ENCODE peak calls at places on chromosomes 2 and 18, in seven cellular contexts. One of them, this sample, is unnamed.

GRCh38 chr2:164967781-164968228 is 12.5 kb upstream of the SLC38A11 start:
- DNase-seq in astrocyte of the spinal cord: peak; percentile 97
- DNase-seq in Daoy: peak; percentile 81
- DNase-seq in thoracic aorta: no peak
- DNase-seq in GM04503: peak; percentile 59
- DNase-seq in D721Med: no peak
- DNase-seq in fibroblast of gingiva: peak; percentile 25
- DNase-seq in this sample: peak; percentile 96

GRCh38 chr2:137435176-137435575 is 529.1 kb upstream of the HNMT start:
- DNase-seq in astrocyte of the spinal cord: no peak
- DNase-seq in Daoy: no peak
- DNase-seq in thoracic aorta: no peak
- DNase-seq in GM04503: peak; percentile 4
- DNase-seq in D721Med: no peak
- DNase-seq in fibroblast of gingiva: peak; percentile 90
- DNase-seq in this sample: peak; percentile 10

GRCh38 chr2:228426502-228427216 is 245.2 kb upstream of the SPHKAP start:
- DNase-seq in astrocyte of the spinal cord: no peak
- DNase-seq in Daoy: no peak
- DNase-seq in thoracic aorta: no peak
- DNase-seq in GM04503: no peak
- DNase-seq in D721Med: no peak
- DNase-seq in fibroblast of gingiva: peak; percentile 76
- DNase-seq in this sample: no peak

GRCh38 chr2:72289283-72289682 is 141.6 kb upstream of the CYP26B1 start:
- DNase-seq in astrocyte of the spinal cord: peak; percentile 11
- DNase-seq in Daoy: no peak
- DNase-seq in thoracic aorta: no peak
- DNase-seq in GM04503: peak; percentile 27
- DNase-seq in D721Med: no peak
- DNase-seq in fibroblast of gingiva: peak; percentile 53
- DNase-seq in this sample: no peak

GRCh38 chr18:22428672-22429071 is 11.0 kb upstream of the CTAGE1 start:
- DNase-seq in astrocyte of the spinal cord: no peak
- DNase-seq in Daoy: no peak
- DNase-seq in thoracic aorta: no peak
- DNase-seq in GM04503: no peak
- DNase-seq in D721Med: no peak
- DNase-seq in fibroblast of gingiva: no peak
- DNase-seq in this sample: no peak

GRCh38 chr2:69535739-69536374 is 98.6 kb upstream of the NFU1 start:
- DNase-seq in astrocyte of the spinal cord: no peak
- DNase-seq in Daoy: no peak
- DNase-seq in thoracic aorta: no peak
- DNase-seq in GM04503: no peak
- DNase-seq in D721Med: no peak
- DNase-seq in fibroblast of gingiva: no peak
- DNase-seq in this sample: no peak

GRCh38 chr2:238351315-238351714 is 31.0 kb downstream of the TRAF3IP1 start:
- DNase-seq in astrocyte of the spinal cord: no peak
- DNase-seq in Daoy: no peak
- DNase-seq in thoracic aorta: no peak
- DNase-seq in GM04503: no peak
- DNase-seq in D721Med: no peak
- DNase-seq in fibroblast of gingiva: no peak
- DNase-seq in this sample: no peak

GRCh38 chr2:24821433-24821891 is 28.2 kb downstream of the CENPO start:
- DNase-seq in astrocyte of the spinal cord: no peak
- DNase-seq in Daoy: no peak
- DNase-seq in thoracic aorta: no peak
- DNase-seq in GM04503: no peak
- DNase-seq in D721Med: peak; percentile 3
- DNase-seq in fibroblast of gingiva: no peak
- DNase-seq in this sample: no peak

GRCh38 chr2:172423120-172423519 is 4.3 kb upstream of the ITGA6 start:
- DNase-seq in astrocyte of the spinal cord: no peak
- DNase-seq in Daoy: no peak
- DNase-seq in thoracic aorta: no peak
- DNase-seq in GM04503: no peak
- DNase-seq in D721Med: no peak
- DNase-seq in fibroblast of gingiva: no peak
- DNase-seq in this sample: no peak

GRCh38 chr2:238774980-238775509 is 72.8 kb upstream of the TWIST2 start:
- DNase-seq in astrocyte of the spinal cord: no peak
- DNase-seq in Daoy: no peak
- DNase-seq in thoracic aorta: no peak
- DNase-seq in GM04503: no peak
- DNase-seq in D721Med: no peak
- DNase-seq in fibroblast of gingiva: no peak
- DNase-seq in this sample: no peak

GRCh38 chr2:55430536-55430935 is 10.9 kb upstream of the CCDC88A start:
- DNase-seq in astrocyte of the spinal cord: no peak
- DNase-seq in Daoy: no peak
- DNase-seq in thoracic aorta: no peak
- DNase-seq in GM04503: no peak
- DNase-seq in D721Med: no peak
- DNase-seq in fibroblast of gingiva: peak; percentile 57
- DNase-seq in this sample: no peak

GRCh38 chr18:21386523-21387240 is 144.7 kb downstream of the GREB1L start:
- DNase-seq in astrocyte of the spinal cord: no peak
- DNase-seq in Daoy: no peak
- DNase-seq in thoracic aorta: no peak
- DNase-seq in GM04503: no peak
- DNase-seq in D721Med: no peak
- DNase-seq in fibroblast of gingiva: no peak
- DNase-seq in this sample: no peak

GRCh38 chr2:45909677-45910191 is 258.3 kb downstream of the PRKCE start:
- DNase-seq in astrocyte of the spinal cord: peak; percentile 27
- DNase-seq in Daoy: no peak
- DNase-seq in thoracic aorta: no peak
- DNase-seq in GM04503: no peak
- DNase-seq in D721Med: no peak
- DNase-seq in fibroblast of gingiva: no peak
- DNase-seq in this sample: peak; percentile 82

GRCh38 chr18:25350561-25351201 is 1.3 kb downstream of the ZNF521 start:
- DNase-seq in astrocyte of the spinal cord: peak; percentile 56
- DNase-seq in Daoy: peak; percentile 59
- DNase-seq in thoracic aorta: no peak
- DNase-seq in GM04503: no peak
- DNase-seq in D721Med: no peak
- DNase-seq in fibroblast of gingiva: peak; percentile 58
- DNase-seq in this sample: peak; percentile 2

GRCh38 chr2:203659650-203660049 is 46.8 kb upstream of the CD28 start:
- DNase-seq in astrocyte of the spinal cord: no peak
- DNase-seq in Daoy: no peak
- DNase-seq in thoracic aorta: no peak
- DNase-seq in GM04503: no peak
- DNase-seq in D721Med: no peak
- DNase-seq in fibroblast of gingiva: no peak
- DNase-seq in this sample: no peak

GRCh38 chr2:133755515-133756311 is 187.4 kb upstream of the NCKAP5 start:
- DNase-seq in astrocyte of the spinal cord: peak; percentile 99
- DNase-seq in Daoy: peak; percentile 59
- DNase-seq in thoracic aorta: no peak
- DNase-seq in GM04503: peak; percentile 92
- DNase-seq in D721Med: no peak
- DNase-seq in fibroblast of gingiva: peak; percentile 75
- DNase-seq in this sample: no peak